ENCODE peak calls at places on chromosomes 3 and 15, in four cellular contexts. F, K, A and E are unnamed samples.

GRCh38 chr15:72970965-72971746 is 81.1 kb upstream of the NEO1 start:
- DNase-seq in F (no peak), K (peak; percentile 5), A (no peak), E (no peak)

GRCh38 chr15:89888214-89888804 is 5.5 kb downstream of the AP3S2 start:
- DNase-seq in F (no peak), K (peak; percentile 69), A (no peak), E (no peak)

GRCh38 chr3:73786346-73786807 is 161.6 kb upstream of the PDZRN3 start:
- DNase-seq in F (no peak), K (peak; percentile 94), A (no peak), E (no peak)

GRCh38 chr3:124257332-124257864 is 265.5 kb upstream of the ROPN1 start:
- DNase-seq in F (no peak), K (no peak), A (no peak), E (no peak)

GRCh38 chr3:197002701-197003454 is 26.7 kb downstream of the MELTF start:
- DNase-seq in F (peak; percentile 85), K (peak; percentile 47), A (peak; percentile 82), E (peak; percentile 97)

GRCh38 chr3:109254760-109255159 is 61.6 kb downstream of the DPPA2 start:
- DNase-seq in F (no peak), K (no peak), A (no peak), E (no peak)

GRCh38 chr3:143507735-143508580 is 340.3 kb downstream of the SLC9A9 start:
- DNase-seq in F (no peak), K (peak; percentile 84), A (no peak), E (no peak)

GRCh38 chr3:135261916-135262315 is 466.9 kb downstream of the EPHB1 start:
- DNase-seq in F (no peak), K (no peak), A (no peak), E (no peak)

GRCh38 chr15:91127236-91127914 is 27.3 kb downstream of the SV2B start:
- DNase-seq in F (no peak), K (no peak), A (no peak), E (no peak)
- TF ChIP-seq CTCF in F (no peak), K (no peak), A (no peak), E (no peak)

GRCh38 chr15:86001200-86001599 is 78.5 kb upstream of the AGBL1 start:
- DNase-seq in F (no peak), K (no peak), A (no peak), E (no peak)
- TF ChIP-seq CTCF in F (no peak), K (no peak), A (no peak), E (no peak)

GRCh38 chr15:85485956-85486567 is 105.7 kb downstream of the AKAP13 start:
- DNase-seq in F (no peak), K (peak; percentile 73), A (peak; percentile 59), E (peak; percentile 72)
- TF ChIP-seq CTCF in F (peak; percentile 62), K (peak; percentile 76), A (peak; percentile 81), E (peak; percentile 79)

GRCh38 chr3:52479876-52480575 is 15.1 kb upstream of the STAB1 start:
- DNase-seq in F (no peak), K (no peak), A (no peak), E (no peak)

GRCh38 chr3:52480768-52481715 is 14.1 kb upstream of the STAB1 start:
- DNase-seq in F (no peak), K (no peak), A (no peak), E (no peak)

GRCh38 chr3:52483577-52484495 is 11.3 kb upstream of the STAB1 start:
- DNase-seq in F (no peak), K (peak; percentile 58), A (no peak), E (no peak)

GRCh38 chr3:52483081-52483480 is 12.1 kb upstream of the STAB1 start:
- DNase-seq in F (no peak), K (no peak), A (no peak), E (no peak)

DNA sequence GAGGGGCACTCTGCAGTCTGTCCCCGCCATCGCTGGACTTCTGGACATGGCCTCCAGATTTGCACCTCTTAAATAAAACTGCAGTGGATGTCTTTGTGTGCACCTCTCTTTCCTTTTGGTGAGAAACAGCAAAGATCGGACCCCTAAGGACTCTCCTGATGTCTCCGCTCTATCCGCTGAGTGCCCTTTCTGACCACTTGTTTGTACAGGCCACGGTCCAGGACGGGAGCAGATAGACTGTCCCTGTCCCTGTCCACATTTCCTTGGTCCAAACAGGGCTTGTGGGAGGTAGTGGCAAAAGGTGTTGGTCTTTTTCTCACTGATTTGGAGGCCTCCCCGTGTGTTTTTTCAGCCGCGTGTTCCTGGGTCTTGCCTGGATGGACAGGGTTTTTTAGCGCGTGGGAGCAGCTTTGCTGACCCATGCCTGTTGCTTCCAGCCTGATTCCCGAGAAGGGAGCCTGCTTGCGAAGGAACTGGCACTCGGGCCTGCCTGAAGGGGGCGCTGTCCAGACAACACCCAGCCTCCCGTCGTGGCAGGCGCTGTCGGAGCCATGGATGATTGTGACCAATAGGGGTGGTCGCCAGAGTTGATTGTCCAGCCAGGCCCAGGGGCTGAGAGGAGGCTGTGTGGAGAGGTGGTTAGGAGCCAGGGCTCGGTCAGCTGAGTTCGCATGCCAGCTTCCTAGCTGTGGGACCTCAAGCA is 13.2 kb upstream of the STAB1 start:
- DNase-seq in F (no peak), K (no peak), A (peak; percentile 80), E (no peak)
- TF ChIP-seq CTCF in F (peak; percentile 17), K (peak; percentile 53), A (peak; percentile 88), E (peak; percentile 48)

DNA sequence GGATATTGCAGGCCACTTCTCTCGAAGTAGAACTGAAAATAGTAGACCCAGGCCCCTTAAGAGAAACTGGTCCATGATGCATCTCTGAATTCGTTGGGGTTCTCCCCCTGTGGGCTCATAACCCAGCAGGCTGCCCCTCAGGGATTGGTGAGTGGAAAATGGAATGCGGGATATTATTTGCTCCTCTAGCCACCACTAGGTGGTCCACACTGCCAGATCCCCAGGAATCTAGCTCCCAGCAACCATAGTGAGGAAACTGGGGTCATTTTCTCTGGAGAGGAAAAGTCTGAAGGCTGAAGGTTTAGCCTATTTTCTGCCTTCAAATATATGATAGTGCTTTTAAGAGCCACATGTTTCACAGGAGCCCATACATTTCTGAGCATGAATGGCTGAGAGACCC is 6.7 kb downstream of the CX3CR1 start:
- DNase-seq in F (no peak), K (no peak), A (no peak), E (no peak)
- TF ChIP-seq CTCF in F (no peak), K (peak; percentile 20), A (no peak), E (no peak)